ENCODE peak calls at places on chromosomes 6 and 20, in six cellular contexts. One of them, this sample, is unnamed.

GRCh38 chr6:153947817-153948447 is 91.1 kb upstream of the OPRM1 start:
- DNase-seq in CD4-positive, alpha-beta T cell: no peak
- DNase-seq in KBM-7: peak
- DNase-seq in SW480: no peak
- DNase-seq in ACHN: peak
- DNase-seq in nucleus accumbens: peak
- DNase-seq in this sample: no peak

GRCh38 chr20:51554538-51555165 is 12.1 kb upstream of the NFATC2 start:
- DNase-seq in CD4-positive, alpha-beta T cell: no peak
- DNase-seq in KBM-7: no peak
- DNase-seq in SW480: no peak
- DNase-seq in ACHN: no peak
- DNase-seq in nucleus accumbens: no peak
- DNase-seq in this sample: no peak

GRCh38 chr6:55758156-55758942 is 117.0 kb downstream of the BMP5 start:
- DNase-seq in CD4-positive, alpha-beta T cell: no peak
- DNase-seq in KBM-7: no peak
- DNase-seq in SW480: no peak
- DNase-seq in ACHN: no peak
- DNase-seq in nucleus accumbens: no peak
- DNase-seq in this sample: no peak

GRCh38 chr20:44083220-44083933 is 103.6 kb downstream of the JPH2 start:
- DNase-seq in CD4-positive, alpha-beta T cell: no peak
- DNase-seq in KBM-7: no peak
- DNase-seq in SW480: no peak
- DNase-seq in ACHN: no peak
- DNase-seq in nucleus accumbens: no peak
- DNase-seq in this sample: peak

GRCh38 chr20:13681248-13682125 is 42.8 kb upstream of the TASP1 start:
- DNase-seq in CD4-positive, alpha-beta T cell: no peak
- DNase-seq in KBM-7: no peak
- DNase-seq in SW480: peak
- DNase-seq in ACHN: no peak
- DNase-seq in nucleus accumbens: no peak
- DNase-seq in this sample: no peak

GRCh38 chr6:23354004-23354403 is 772.0 kb upstream of the NRSN1 start:
- DNase-seq in CD4-positive, alpha-beta T cell: no peak
- DNase-seq in KBM-7: no peak
- DNase-seq in SW480: no peak
- DNase-seq in ACHN: no peak
- DNase-seq in nucleus accumbens: no peak
- DNase-seq in this sample: no peak

GRCh38 chr6:170423814-170424633 is 117.5 kb downstream of the FAM120B start:
- DNase-seq in CD4-positive, alpha-beta T cell: no peak
- DNase-seq in KBM-7: no peak
- DNase-seq in SW480: peak
- DNase-seq in ACHN: no peak
- DNase-seq in nucleus accumbens: no peak
- DNase-seq in this sample: no peak

GRCh38 chr6:117309613-117310012 is 44.3 kb downstream of the VGLL2 start:
- DNase-seq in CD4-positive, alpha-beta T cell: no peak
- DNase-seq in KBM-7: no peak
- DNase-seq in SW480: no peak
- DNase-seq in ACHN: no peak
- DNase-seq in nucleus accumbens: no peak
- DNase-seq in this sample: no peak

GRCh38 chr20:20712004-20712473 is 405 bp downstream of the RALGAPA2 start:
- DNase-seq in CD4-positive, alpha-beta T cell: no peak
- DNase-seq in KBM-7: no peak
- DNase-seq in SW480: peak
- DNase-seq in ACHN: peak
- DNase-seq in nucleus accumbens: peak
- DNase-seq in this sample: peak

GRCh38 chr20:13581451-13581850 is 57.3 kb downstream of the TASP1 start:
- DNase-seq in CD4-positive, alpha-beta T cell: no peak
- DNase-seq in KBM-7: no peak
- DNase-seq in SW480: no peak
- DNase-seq in ACHN: no peak
- DNase-seq in nucleus accumbens: no peak
- DNase-seq in this sample: no peak

GRCh38 chr6:7414811-7415210 is 25.2 kb downstream of the RIOK1 start:
- DNase-seq in CD4-positive, alpha-beta T cell: no peak
- DNase-seq in KBM-7: no peak
- DNase-seq in SW480: peak
- DNase-seq in ACHN: no peak
- DNase-seq in nucleus accumbens: no peak
- DNase-seq in this sample: no peak

GRCh38 chr6:106746660-106747059 is 117.3 kb downstream of the QRSL1 start:
- DNase-seq in CD4-positive, alpha-beta T cell: no peak
- DNase-seq in KBM-7: no peak
- DNase-seq in SW480: no peak
- DNase-seq in ACHN: no peak
- DNase-seq in nucleus accumbens: no peak
- DNase-seq in this sample: no peak

GRCh38 chr6:154661751-154662150 is 71.5 kb upstream of the SCAF8 start:
- DNase-seq in CD4-positive, alpha-beta T cell: no peak
- DNase-seq in KBM-7: peak
- DNase-seq in SW480: no peak
- DNase-seq in ACHN: no peak
- DNase-seq in nucleus accumbens: no peak
- DNase-seq in this sample: no peak

GRCh38 chr6:166707045-166707444 is 80.0 kb upstream of the RPS6KA2 start:
- DNase-seq in CD4-positive, alpha-beta T cell: no peak
- DNase-seq in KBM-7: peak
- DNase-seq in SW480: peak
- DNase-seq in ACHN: peak
- DNase-seq in nucleus accumbens: no peak
- DNase-seq in this sample: peak

GRCh38 chr20:5890773-5891441 is 59.4 kb downstream of the TRMT6 start:
- DNase-seq in CD4-positive, alpha-beta T cell: no peak
- DNase-seq in KBM-7: no peak
- DNase-seq in SW480: no peak
- DNase-seq in ACHN: no peak
- DNase-seq in nucleus accumbens: no peak
- DNase-seq in this sample: no peak

GRCh38 chr6:163310096-163310972 is 104.2 kb upstream of the QKI start:
- DNase-seq in CD4-positive, alpha-beta T cell: no peak
- DNase-seq in KBM-7: no peak
- DNase-seq in SW480: no peak
- DNase-seq in ACHN: no peak
- DNase-seq in nucleus accumbens: no peak
- DNase-seq in this sample: no peak

GRCh38 chr6:33481192-33481591 is 26.8 kb downstream of the ZBTB9 start:
- DNase-seq in CD4-positive, alpha-beta T cell: no peak
- DNase-seq in KBM-7: no peak
- DNase-seq in SW480: no peak
- DNase-seq in ACHN: no peak
- DNase-seq in nucleus accumbens: no peak
- DNase-seq in this sample: no peak

GRCh38 chr6:14673201-14673600 is 555.6 kb downstream of the CD83 start:
- DNase-seq in CD4-positive, alpha-beta T cell: no peak
- DNase-seq in KBM-7: no peak
- DNase-seq in SW480: no peak
- DNase-seq in ACHN: no peak
- DNase-seq in nucleus accumbens: no peak
- DNase-seq in this sample: no peak

GRCh38 chr6:135311446-135312200 is 130.5 kb downstream of the MYB start:
- DNase-seq in CD4-positive, alpha-beta T cell: no peak
- DNase-seq in KBM-7: no peak
- DNase-seq in SW480: no peak
- DNase-seq in ACHN: no peak
- DNase-seq in nucleus accumbens: no peak
- DNase-seq in this sample: no peak

GRCh38 chr20:15245896-15246295 is 908.5 kb upstream of the FLRT3 start:
- DNase-seq in CD4-positive, alpha-beta T cell: no peak
- DNase-seq in KBM-7: no peak
- DNase-seq in SW480: no peak
- DNase-seq in ACHN: no peak
- DNase-seq in nucleus accumbens: no peak
- DNase-seq in this sample: no peak

GRCh38 chr20:4702562-4703280 is 19.0 kb upstream of the PRND start:
- DNase-seq in CD4-positive, alpha-beta T cell: no peak
- DNase-seq in KBM-7: peak
- DNase-seq in SW480: no peak
- DNase-seq in ACHN: no peak
- DNase-seq in nucleus accumbens: no peak
- DNase-seq in this sample: no peak

GRCh38 chr20:61589055-61589385 is 337.0 kb downstream of the CDH4 start:
- DNase-seq in CD4-positive, alpha-beta T cell: no peak
- DNase-seq in KBM-7: no peak
- DNase-seq in SW480: peak
- DNase-seq in ACHN: peak
- DNase-seq in nucleus accumbens: no peak
- DNase-seq in this sample: no peak

GRCh38 chr6:24930386-24930785 is 5.4 kb downstream of the RIPOR2 start:
- DNase-seq in CD4-positive, alpha-beta T cell: no peak
- DNase-seq in KBM-7: no peak
- DNase-seq in SW480: no peak
- DNase-seq in ACHN: no peak
- DNase-seq in nucleus accumbens: no peak
- DNase-seq in this sample: no peak

GRCh38 chr20:59573837-59574236 is 30.5 kb upstream of the PHACTR3 start:
- DNase-seq in CD4-positive, alpha-beta T cell: no peak
- DNase-seq in KBM-7: no peak
- DNase-seq in SW480: no peak
- DNase-seq in ACHN: no peak
- DNase-seq in nucleus accumbens: no peak
- DNase-seq in this sample: no peak

GRCh38 chr6:50047026-50047425 is 2.7 kb downstream of the DEFB112 start:
- DNase-seq in CD4-positive, alpha-beta T cell: no peak
- DNase-seq in KBM-7: no peak
- DNase-seq in SW480: no peak
- DNase-seq in ACHN: no peak
- DNase-seq in nucleus accumbens: no peak
- DNase-seq in this sample: no peak

GRCh38 chr6:119881416-119881815 is 531.9 kb upstream of the MAN1A1 start:
- DNase-seq in CD4-positive, alpha-beta T cell: no peak
- DNase-seq in KBM-7: no peak
- DNase-seq in SW480: no peak
- DNase-seq in ACHN: no peak
- DNase-seq in nucleus accumbens: no peak
- DNase-seq in this sample: no peak

GRCh38 chr6:33633462-33634158 is 12.5 kb downstream of the ITPR3 start:
- DNase-seq in CD4-positive, alpha-beta T cell: peak
- DNase-seq in KBM-7: peak
- DNase-seq in SW480: peak
- DNase-seq in ACHN: peak
- DNase-seq in nucleus accumbens: peak
- DNase-seq in this sample: peak

GRCh38 chr6:160974304-160974771 is 17.2 kb upstream of the MAP3K4 start:
- DNase-seq in CD4-positive, alpha-beta T cell: no peak
- DNase-seq in KBM-7: no peak
- DNase-seq in SW480: no peak
- DNase-seq in ACHN: no peak
- DNase-seq in nucleus accumbens: no peak
- DNase-seq in this sample: peak

GRCh38 chr20:58550661-58551060 is 35.5 kb upstream of the APCDD1L start:
- DNase-seq in CD4-positive, alpha-beta T cell: no peak
- DNase-seq in KBM-7: no peak
- DNase-seq in SW480: no peak
- DNase-seq in ACHN: no peak
- DNase-seq in nucleus accumbens: peak
- DNase-seq in this sample: no peak

GRCh38 chr6:14542670-14543366 is 425.2 kb downstream of the CD83 start:
- DNase-seq in CD4-positive, alpha-beta T cell: peak
- DNase-seq in KBM-7: no peak
- DNase-seq in SW480: peak
- DNase-seq in ACHN: peak
- DNase-seq in nucleus accumbens: peak
- DNase-seq in this sample: no peak

GRCh38 chr20:63049561-63050221 is 42.9 kb upstream of the BHLHE23 start:
- DNase-seq in CD4-positive, alpha-beta T cell: no peak
- DNase-seq in KBM-7: no peak
- DNase-seq in SW480: no peak
- DNase-seq in ACHN: no peak
- DNase-seq in nucleus accumbens: no peak
- DNase-seq in this sample: peak

GRCh38 chr20:4814696-4815252 is 93.1 kb downstream of the PRND start:
- DNase-seq in CD4-positive, alpha-beta T cell: peak
- DNase-seq in KBM-7: peak
- DNase-seq in SW480: no peak
- DNase-seq in ACHN: no peak
- DNase-seq in nucleus accumbens: no peak
- DNase-seq in this sample: peak

This sample was measured in Right ventricle myocardium superior.